ENCODE peak calls at places on chromosome 1, in five cellular contexts. One of them, this sample, is unnamed.
A peak's percentile ranks its signal among the peaks of the same experiment; 100 is the strongest.

GRCh38 chr1:53666566-53666965 is 72.4 kb downstream of the GLIS1 start:
- DNase-seq in neural progenitor cell: no peak
- DNase-seq in cardiac muscle cell: no peak
- DNase-seq in AG10803: no peak
- DNase-seq in BJ: no peak
- DNase-seq in this sample: no peak

GRCh38 chr1:209607102-209607794 is 23.7 kb downstream of the CAMK1G start:
- DNase-seq in neural progenitor cell: no peak
- DNase-seq in cardiac muscle cell: no peak
- DNase-seq in AG10803: peak; percentile 24
- DNase-seq in BJ: no peak
- DNase-seq in this sample: peak; percentile 21

GRCh38 chr1:162292422-162292849 is 84.2 kb downstream of the SPATA46 start:
- DNase-seq in neural progenitor cell: no peak
- DNase-seq in cardiac muscle cell: no peak
- DNase-seq in AG10803: no peak
- DNase-seq in BJ: no peak
- DNase-seq in this sample: no peak

GRCh38 chr1:77889240-77889637 is 815 bp downstream of the NEXN start:
- DNase-seq in neural progenitor cell: peak; percentile 52
- DNase-seq in cardiac muscle cell: peak; percentile 63
- DNase-seq in AG10803: peak; percentile 60
- DNase-seq in BJ: peak; percentile 19
- DNase-seq in this sample: no peak

GRCh38 chr1:97632075-97632474 is 288.8 kb downstream of the DPYD start:
- DNase-seq in neural progenitor cell: no peak
- DNase-seq in cardiac muscle cell: peak; percentile 64
- DNase-seq in AG10803: no peak
- DNase-seq in BJ: no peak
- DNase-seq in this sample: no peak

GRCh38 chr1:178241057-178241456 is 147.2 kb downstream of the RASAL2 start:
- DNase-seq in neural progenitor cell: no peak
- DNase-seq in cardiac muscle cell: no peak
- DNase-seq in AG10803: peak; percentile 28
- DNase-seq in BJ: no peak
- DNase-seq in this sample: no peak

GRCh38 chr1:50189369-50189768 is 80.6 kb downstream of the ELAVL4 start:
- DNase-seq in neural progenitor cell: no peak
- DNase-seq in cardiac muscle cell: no peak
- DNase-seq in AG10803: no peak
- DNase-seq in BJ: no peak
- DNase-seq in this sample: no peak

GRCh38 chr1:197016751-197017150 is 39.4 kb downstream of the CFHR5 start:
- DNase-seq in neural progenitor cell: no peak
- DNase-seq in cardiac muscle cell: no peak
- DNase-seq in AG10803: no peak
- DNase-seq in BJ: no peak
- DNase-seq in this sample: no peak

DNA sequence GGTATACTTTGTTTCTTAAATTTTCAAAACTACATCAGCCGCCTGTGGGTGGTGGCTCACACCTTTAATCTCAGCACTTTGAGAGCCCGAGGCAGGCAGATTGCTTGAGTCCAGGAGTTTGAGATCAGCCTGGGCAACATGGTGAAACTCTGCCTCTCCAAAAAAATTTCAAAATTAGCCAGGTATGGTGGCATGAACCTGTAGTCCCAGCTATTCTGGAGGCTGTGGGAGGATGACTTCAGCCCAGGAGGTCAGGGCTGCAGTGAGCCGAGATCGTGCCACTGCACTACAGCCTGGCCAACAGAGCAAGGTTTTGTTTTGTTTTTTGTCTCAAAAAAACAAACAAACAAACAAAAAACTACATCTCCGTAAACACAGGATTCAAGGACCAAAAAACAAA is 3.3 kb downstream of the EYA3 start:
- DNase-seq in neural progenitor cell: no peak
- DNase-seq in cardiac muscle cell: no peak
- DNase-seq in AG10803: no peak
- DNase-seq in BJ: no peak
- DNase-seq in this sample: no peak
- H3K4me3 ChIP-seq in neural progenitor cell: no peak overlapping the region
- H3K4me3 ChIP-seq in cardiac muscle cell: no peak overlapping the region
- H3K4me3 ChIP-seq in AG10803: no peak overlapping the region
- H3K4me3 ChIP-seq in BJ: no peak overlapping the region
- H3K4me3 ChIP-seq in this sample: no peak overlapping the region

GRCh38 chr1:52365746-52366516 is at the start of gene CC2D1B:
- DNase-seq in neural progenitor cell: peak; percentile 99
- DNase-seq in cardiac muscle cell: peak; percentile 99
- DNase-seq in AG10803: peak; percentile 94
- DNase-seq in BJ: peak; percentile 86
- DNase-seq in this sample: peak; percentile 55
- TF ChIP-seq CTCF in neural progenitor cell: peak; percentile 11
- TF ChIP-seq CTCF in cardiac muscle cell: no peak
- TF ChIP-seq CTCF in AG10803: no peak
- TF ChIP-seq CTCF in BJ: no peak
- TF ChIP-seq CTCF in this sample: peak; percentile 22

GRCh38 chr1:165444897-165445370 is at the start of gene RXRG:
- DNase-seq in neural progenitor cell: peak; percentile 87
- DNase-seq in cardiac muscle cell: peak; percentile 90
- DNase-seq in AG10803: peak; percentile 2
- DNase-seq in BJ: no peak
- DNase-seq in this sample: no peak
- H3K4me3 ChIP-seq in neural progenitor cell: peak within 1 kb of the TSS; percentile 41
- H3K4me3 ChIP-seq in cardiac muscle cell: peak within 1 kb of the TSS; percentile 63
- H3K4me3 ChIP-seq in AG10803: no peak within 1 kb of the TSS
- H3K4me3 ChIP-seq in BJ: no peak within 1 kb of the TSS
- H3K4me3 ChIP-seq in this sample: no peak within 1 kb of the TSS

DNA sequence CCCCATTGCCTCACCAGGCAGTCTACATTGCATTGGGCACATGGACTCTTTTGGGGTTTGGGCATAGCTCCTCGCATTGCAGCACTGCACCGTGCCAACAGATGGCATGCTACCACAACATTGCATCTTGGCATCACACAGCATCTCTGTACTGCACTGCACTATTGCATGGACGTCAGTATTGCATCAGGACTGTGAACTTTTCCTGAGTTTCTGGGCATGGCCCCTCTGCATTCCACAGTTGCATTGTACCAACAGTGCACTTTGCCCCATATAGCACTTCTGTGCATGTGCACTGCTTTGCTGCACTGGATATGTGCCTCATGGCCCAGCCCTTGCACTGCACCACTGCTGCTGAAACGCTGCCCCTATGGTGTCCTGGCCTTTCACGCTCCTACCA is 9.6 kb downstream of the PTPRU start:
- DNase-seq in neural progenitor cell: peak; percentile 50
- DNase-seq in cardiac muscle cell: no peak
- DNase-seq in AG10803: peak; percentile 48
- DNase-seq in BJ: no peak
- DNase-seq in this sample: no peak
- TF ChIP-seq CTCF in neural progenitor cell: peak; percentile 60
- TF ChIP-seq CTCF in cardiac muscle cell: peak; percentile 41
- TF ChIP-seq CTCF in AG10803: peak; percentile 49
- TF ChIP-seq CTCF in BJ: peak; percentile 43
- TF ChIP-seq CTCF in this sample: peak; percentile 87